ENCODE peak calls at places on chromosome 1, in four cellular contexts. B is GM23338, V is small intestine, D is HCT116. T is an unnamed sample. For H3K4me1, the result is how much of the 10 kb centered on the place peaks cover.

GRCh38 chr1:77386276-77386675 is 104.5 kb downstream of the AK5 start:
- DNase-seq in B (no peak), V (no peak), D (no peak), T (no peak)

GRCh38 chr1:182520746-182521145 is 68.3 kb downstream of the RNASEL start:
- DNase-seq in B (no peak), V (no peak), D (no peak), T (peak)

GRCh38 chr1:234373064-234373937 is at the start of gene COA6:
- DNase-seq in B (peak), V (peak), D (peak), T (peak)

GRCh38 chr1:37159102-37159501 is 124.8 kb upstream of the GRIK3 start:
- DNase-seq in B (peak), V (no peak), D (peak), T (no peak)

GRCh38 chr1:183002797-183003594 is 20.2 kb upstream of the LAMC1 start:
- DNase-seq in B (no peak), V (no peak), D (no peak), T (peak)

GRCh38 chr1:160255761-160256300 is 6.5 kb downstream of the DCAF8 start:
- DNase-seq in B (no peak), V (no peak), D (no peak), T (no peak)

GRCh38 chr1:10978719-10979118 is 33.7 kb upstream of the TARDBP start:
- DNase-seq in B (no peak), V (no peak), D (no peak), T (no peak)

GRCh38 chr1:231053493-231054162 is 13.6 kb upstream of the FAM89A start:
- DNase-seq in B (no peak), V (peak), D (no peak), T (no peak)

GRCh38 chr1:33195560-33195959 is 13.7 kb upstream of the TRIM62 start:
- DNase-seq in B (no peak), V (no peak), D (no peak), T (peak)

GRCh38 chr1:32201011-32201855 is 838 bp downstream of the CCDC28B start:
- DNase-seq in B (peak), V (peak), D (no peak), T (no peak)

GRCh38 chr1:234393190-234393589 is 19.9 kb downstream of the COA6 start:
- DNase-seq in B (peak), V (no peak), D (no peak), T (no peak)

GRCh38 chr1:226814751-226815496 is 55.5 kb upstream of the PSEN2 start:
- DNase-seq in B (no peak), V (peak), D (peak), T (peak)

GRCh38 chr1:112852276-112852675 is 103.7 kb downstream of the SLC16A1 start:
- DNase-seq in B (no peak), V (peak), D (no peak), T (no peak)

GRCh38 chr1:163535807-163536206 is 214.1 kb downstream of the NUF2 start:
- DNase-seq in B (peak), V (no peak), D (peak), T (no peak)

GRCh38 chr1:166378805-166379204 is 212.0 kb upstream of the FAM78B start:
- DNase-seq in B (no peak), V (no peak), D (no peak), T (no peak)

GRCh38 chr1:90579212-90579802 is 137.8 kb downstream of the BARHL2 start:
- DNase-seq in B (peak), V (peak), D (peak), T (peak)

GRCh38 chr1:227351443-227351842 is 33.2 kb upstream of the CDC42BPA start:
- DNase-seq in B (no peak), V (peak), D (no peak), T (peak)

GRCh38 chr1:173856903-173857302 is 10.9 kb downstream of the GAS5 start:
- DNase-seq in B (no peak), V (no peak), D (no peak), T (no peak)

GRCh38 chr1:109629372-109630030 is 9.9 kb downstream of the AMPD2 start:
- DNase-seq in B (no peak), V (no peak), D (no peak), T (no peak)

GRCh38 chr1:231508497-231508896 is 20.0 kb upstream of the TSNAX start:
- DNase-seq in B (no peak), V (no peak), D (no peak), T (no peak)

GRCh38 chr1:218312509-218312908 is 27.4 kb downstream of the RRP15 start:
- DNase-seq in B (no peak), V (no peak), D (no peak), T (no peak)

GRCh38 chr1:107274227-107274626 is 133.4 kb downstream of the NTNG1 start:
- DNase-seq in B (no peak), V (no peak), D (no peak), T (no peak)

GRCh38 chr1:200558866-200559459 is 61.6 kb downstream of the KIF14 start:
- DNase-seq in B (peak), V (peak), D (peak), T (no peak)

GRCh38 chr1:3212453-3213230 is 143.6 kb downstream of the PRDM16 start:
- DNase-seq in B (no peak), V (no peak), D (no peak), T (no peak)

GRCh38 chr1:171984262-171984661 is 143.0 kb downstream of the DNM3 start:
- DNase-seq in B (no peak), V (peak), D (no peak), T (no peak)

GRCh38 chr1:34889705-34890104 is 30.2 kb upstream of the SMIM12 start:
- DNase-seq in B (no peak), V (no peak), D (no peak), T (no peak)

GRCh38 chr1:92804721-92805169 is 19.8 kb upstream of the EVI5 start:
- DNase-seq in B (peak), V (peak), D (peak), T (peak)

DNA sequence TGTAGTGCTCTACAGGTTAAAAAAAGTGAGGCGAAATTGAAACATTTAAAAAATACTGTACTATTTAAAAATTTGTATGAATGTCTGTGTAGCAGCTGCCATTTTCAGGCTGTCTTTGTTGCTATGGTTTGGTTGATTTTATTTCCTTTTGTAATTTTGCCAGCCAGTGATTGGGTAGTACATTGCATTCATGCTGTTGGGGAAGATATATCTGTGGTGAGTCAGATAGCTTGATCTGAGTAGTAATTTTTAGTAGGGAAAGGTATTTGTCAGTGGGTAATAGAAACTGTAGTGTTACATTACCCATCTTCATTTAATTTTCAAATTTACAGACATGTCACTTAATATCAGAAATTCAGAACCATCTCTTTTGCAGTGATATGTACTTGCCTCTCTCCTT is 15.0 kb downstream of the NFIA start:
- DNase-seq in B (no peak), V (no peak), D (no peak), T (no peak)
- H3K4me1 ChIP-seq in B (under half), V (under half), D (under half), T (under half)

DNA sequence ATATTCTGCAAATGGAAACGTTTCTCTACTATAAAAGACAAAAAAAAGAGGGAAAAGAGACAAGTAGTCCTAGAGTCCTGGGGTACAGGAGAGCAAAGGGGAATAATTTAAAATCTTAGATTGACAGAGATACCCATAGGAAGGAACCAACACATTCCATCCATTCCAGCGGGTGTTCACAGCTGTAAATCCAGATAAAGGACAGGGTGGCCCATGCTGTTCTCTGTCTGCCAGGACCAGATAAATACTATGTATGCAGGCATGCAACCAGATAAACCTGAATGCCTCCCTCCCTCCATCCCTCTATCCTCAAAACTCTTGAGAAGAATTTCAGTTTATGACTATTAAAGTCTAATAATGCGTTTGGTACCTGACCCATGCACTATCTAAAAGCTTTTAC is 131.8 kb downstream of the PTPN14 start:
- DNase-seq in B (peak), V (no peak), D (no peak), T (no peak)
- H3K4me1 ChIP-seq in B (under half), V (under half), D (under half), T (half or more)

DNA sequence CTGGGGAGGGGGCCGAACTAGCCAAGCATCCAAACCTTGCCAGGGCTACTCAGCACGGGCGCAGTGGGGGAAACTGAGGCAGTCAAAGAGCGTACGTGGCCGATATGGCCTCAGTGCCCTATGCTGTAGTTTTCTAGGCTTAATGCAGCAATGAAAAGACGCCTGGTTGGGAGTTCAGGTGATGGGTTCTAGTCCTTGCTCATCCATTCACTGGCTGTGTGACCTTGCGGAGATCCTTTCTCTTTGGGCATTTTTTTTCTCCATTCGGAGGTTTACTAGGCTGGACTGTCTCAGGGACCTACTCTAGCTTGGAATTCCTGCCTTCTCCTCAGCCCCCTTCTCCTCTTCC is 852 bp downstream of the MTX1 start:
- DNase-seq in B (no peak), V (no peak), D (no peak), T (no peak)
- H3K4me1 ChIP-seq in B (under half), V (under half), D (under half), T (under half)

DNA sequence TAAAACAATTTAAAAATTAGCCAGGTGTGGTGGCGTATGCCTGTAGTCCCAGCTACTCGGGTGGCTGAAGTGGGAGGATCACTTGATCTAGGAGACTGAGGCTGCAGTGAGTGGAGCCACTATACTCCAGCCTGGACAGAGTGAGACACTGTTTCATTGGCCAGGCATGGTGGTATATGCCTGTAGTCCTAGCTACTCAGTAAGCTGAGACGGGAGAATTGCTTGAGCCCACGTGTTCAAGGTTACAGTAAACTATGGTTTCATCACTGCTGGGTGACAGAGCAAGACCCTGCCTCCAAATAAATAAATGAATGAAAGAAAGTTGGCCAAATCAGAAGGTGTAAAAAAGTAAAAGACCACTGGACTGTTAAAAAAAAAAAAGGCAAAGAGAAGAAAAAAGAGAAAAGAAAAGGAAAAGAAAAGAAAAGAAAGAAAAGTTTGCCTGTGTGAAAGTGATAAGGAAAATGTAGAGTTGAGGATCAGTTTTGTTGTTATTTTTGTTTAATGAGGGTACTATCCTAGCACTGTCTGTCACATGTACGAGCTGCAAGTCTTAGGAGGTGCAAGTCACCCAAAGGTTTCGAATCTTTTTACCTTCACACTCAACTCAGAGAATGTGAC is 52.3 kb downstream of the LUZP1 start:
- DNase-seq in B (no peak), V (no peak), D (no peak), T (no peak)
- H3K4me1 ChIP-seq in B (under half), V (under half), D (under half), T (under half)

DNA sequence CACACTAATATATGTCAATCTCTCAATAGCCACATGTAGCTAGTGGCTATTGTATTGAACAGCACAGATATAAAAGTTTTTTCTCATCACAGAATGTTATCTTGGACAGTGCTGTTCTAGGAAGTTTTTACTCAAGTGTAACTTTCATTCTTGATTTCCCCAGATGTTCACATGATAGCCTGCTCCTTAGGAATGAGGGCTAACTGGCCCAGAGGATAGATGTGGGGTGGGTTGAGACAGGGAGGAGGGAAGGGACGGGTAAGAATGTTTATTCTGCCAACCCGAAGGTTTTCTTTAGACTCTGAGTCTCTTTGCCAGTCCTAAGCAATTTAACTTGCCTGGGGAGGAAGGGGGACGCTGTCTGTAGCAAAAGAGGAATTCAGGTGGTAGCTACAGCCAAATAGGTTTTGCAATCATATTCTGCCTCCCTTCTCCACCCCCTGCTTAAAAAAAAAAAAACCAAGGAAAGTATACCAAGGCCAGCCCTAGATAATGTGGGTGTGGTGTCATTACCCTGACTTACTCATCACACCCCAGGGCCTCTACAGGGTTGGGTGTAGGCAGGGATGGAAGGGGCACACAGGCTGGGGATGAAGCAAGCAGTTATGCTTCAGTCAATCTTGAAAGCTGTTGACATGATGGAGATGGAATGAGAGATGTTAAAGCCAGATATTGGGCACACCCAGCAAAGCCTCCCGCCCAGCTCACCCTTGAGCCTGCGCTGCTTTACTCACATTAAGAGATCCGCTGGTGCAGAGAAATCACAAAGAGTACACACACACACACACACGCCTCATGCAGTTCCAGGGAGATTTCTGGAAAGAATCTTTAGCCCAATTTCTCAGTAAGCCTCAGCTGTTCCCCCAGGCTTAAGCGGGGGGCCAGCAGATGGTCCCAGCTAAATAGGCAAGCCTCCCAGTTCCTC is 59.9 kb downstream of the PLXNA2 start:
- DNase-seq in B (no peak), V (peak), D (peak), T (peak)
- H3K4me1 ChIP-seq in B (under half), V (under half), D (under half), T (under half)

DNA sequence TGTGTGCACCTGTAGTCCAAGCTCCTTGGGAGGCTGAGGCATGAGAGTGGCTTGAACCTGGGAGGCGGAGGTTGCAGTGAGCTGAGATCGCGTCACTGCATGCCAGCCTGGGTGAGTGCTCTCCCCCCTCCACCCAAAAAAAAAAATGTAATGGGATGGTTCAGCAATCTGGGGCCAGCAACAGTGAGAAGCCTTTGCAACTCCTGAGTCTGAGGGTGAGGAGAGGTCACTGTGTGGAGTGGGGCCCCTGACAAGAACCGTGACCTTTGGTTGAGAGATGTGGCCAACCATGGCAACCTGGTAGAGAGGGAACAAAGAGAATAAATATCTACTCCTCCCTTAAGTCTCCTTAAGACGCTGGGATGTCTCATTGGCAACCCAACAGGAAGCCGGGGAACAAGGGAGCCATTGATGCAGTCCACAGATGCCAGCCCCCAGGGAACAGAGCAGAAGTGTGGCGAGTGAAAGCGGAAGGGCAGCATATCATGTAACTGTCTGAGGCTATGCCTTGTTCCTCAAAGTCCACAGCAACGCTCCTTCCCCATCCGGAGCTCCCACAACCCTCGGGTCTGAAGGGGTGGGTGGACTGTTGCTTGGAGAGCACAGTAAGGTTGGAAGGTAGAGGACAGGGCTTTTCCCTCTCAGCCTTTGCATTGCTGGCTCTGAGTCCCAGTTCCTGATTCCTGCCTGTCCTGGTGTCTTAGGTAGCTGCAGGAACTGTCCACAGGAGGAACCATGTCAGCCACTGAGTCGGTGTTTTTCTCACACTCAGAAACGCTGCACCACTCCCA is 8.3 kb downstream of the TRNP1 start:
- DNase-seq in B (peak), V (no peak), D (no peak), T (peak)
- H3K4me1 ChIP-seq in B (half or more), V (under half), D (half or more), T (half or more)

GRCh38 chr1:204093421-204093717 is 20.5 kb downstream of the SOX13 start:
- DNase-seq in B (no peak), V (peak), D (no peak), T (no peak)
- H3K4me1 ChIP-seq in B (half or more), V (under half), D (half or more), T (under half)

DNA sequence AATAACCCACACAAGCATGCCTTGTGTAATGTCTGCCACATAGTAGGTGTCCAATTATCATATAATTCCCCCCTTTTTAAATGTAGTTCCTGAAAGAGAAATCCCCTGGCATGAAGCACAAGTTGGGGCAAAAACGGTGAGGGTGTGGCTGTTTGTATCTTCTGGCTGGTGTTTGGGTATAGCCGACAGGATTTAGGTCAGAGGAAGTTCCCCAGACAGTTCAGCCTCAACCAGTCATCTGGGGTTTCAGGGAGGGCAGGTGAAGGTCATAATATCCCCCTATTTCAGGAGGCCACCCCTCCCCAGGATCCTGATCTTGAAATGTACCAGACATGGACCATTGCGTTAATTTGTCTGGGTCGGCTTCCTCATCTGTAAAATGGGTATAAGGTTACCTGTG is 29.1 kb upstream of the JUN start:
- DNase-seq in B (no peak), V (peak), D (no peak), T (peak)
- H3K4me1 ChIP-seq in B (under half), V (under half), D (under half), T (half or more)

GRCh38 chr1:20683614-20684013 is 22.4 kb upstream of the DDOST start:
- DNase-seq in B (no peak), V (no peak), D (no peak), T (no peak)
- H3K4me1 ChIP-seq in B (under half), V (under half), D (under half), T (under half)